ENCODE peak calls at places on chromosomes 7 and 10, in ten cellular contexts. K is SK-N-SH, Y is neural crest cell, L is PC-9, A is omental fat pad, G is cardiac fibroblast, I is endothelial cell, O is MCF 10A, V is suprapubic skin, W is brain microvascular endothelial cell. T is an unnamed sample.

GRCh38 chr10:48763403-48763802 is 78.7 kb downstream of the WDFY4 start:
- DNase-seq in K (no peak), Y (no peak), L (no peak), A (no peak), G (no peak), I (no peak), O (no peak), V (no peak), W (no peak), T (no peak)

GRCh38 chr10:124152781-124153600 is 59.6 kb upstream of the CHST15 start:
- DNase-seq in K (peak), Y (peak), L (peak), A (no peak), G (peak), I (peak), O (peak), V (no peak), W (peak), T (peak)

GRCh38 chr7:19011212-19011611 is 106.2 kb downstream of the TWIST1 start:
- DNase-seq in K (no peak), Y (no peak), L (no peak), A (no peak), G (peak), I (no peak), O (no peak), V (no peak), W (peak), T (no peak)

GRCh38 chr10:88707429-88708110 is 1.5 kb downstream of the LIPK start:
- DNase-seq in K (no peak), Y (no peak), L (peak), A (no peak), G (peak), I (no peak), O (peak), V (no peak), W (peak), T (peak)

GRCh38 chr7:1142051-1142635 is 17.9 kb downstream of the ZFAND2A start:
- DNase-seq in K (peak), Y (no peak), L (no peak), A (no peak), G (no peak), I (no peak), O (no peak), V (no peak), W (no peak), T (no peak)

GRCh38 chr7:91046322-91047088 is 217.7 kb upstream of the FZD1 start:
- DNase-seq in K (no peak), Y (no peak), L (no peak), A (no peak), G (peak), I (no peak), O (no peak), V (no peak), W (no peak), T (no peak)

GRCh38 chr10:7484456-7485266 is 73.8 kb upstream of the SFMBT2 start:
- DNase-seq in K (peak), Y (no peak), L (no peak), A (no peak), G (no peak), I (no peak), O (no peak), V (no peak), W (no peak), T (no peak)

GRCh38 chr7:87220734-87221215 is 1.2 kb upstream of the TMEM243 start:
- DNase-seq in K (peak), Y (no peak), L (no peak), A (no peak), G (peak), I (no peak), O (no peak), V (no peak), W (no peak), T (peak)

GRCh38 chr10:6040205-6040604 is 22.0 kb downstream of the IL2RA start:
- DNase-seq in K (no peak), Y (no peak), L (no peak), A (no peak), G (no peak), I (no peak), O (no peak), V (no peak), W (no peak), T (no peak)

GRCh38 chr10:95278061-95278988 is 12.5 kb downstream of the PDLIM1 start:
- DNase-seq in K (no peak), Y (no peak), L (no peak), A (no peak), G (peak), I (no peak), O (peak), V (no peak), W (peak), T (no peak)

GRCh38 chr7:29146082-29146706 is at the start of gene CPVL:
- DNase-seq in K (peak), Y (peak), L (no peak), A (no peak), G (no peak), I (peak), O (peak), V (no peak), W (no peak), T (peak)

GRCh38 chr7:30201161-30201666 is 66.4 kb downstream of the MTURN start:
- DNase-seq in K (no peak), Y (no peak), L (no peak), A (no peak), G (no peak), I (no peak), O (no peak), V (no peak), W (no peak), T (no peak)

GRCh38 chr10:21497177-21497807 is 28.2 kb downstream of the SKIDA1 start:
- DNase-seq in K (peak), Y (peak), L (peak), A (peak), G (peak), I (peak), O (peak), V (peak), W (peak), T (peak)

GRCh38 chr7:27169658-27170493 is 4.2 kb downstream of the HOXA10 start:
- DNase-seq in K (no peak), Y (no peak), L (peak), A (no peak), G (no peak), I (no peak), O (peak), V (no peak), W (no peak), T (no peak)

GRCh38 chr7:114874170-114874569 is 47.7 kb upstream of the MDFIC start:
- DNase-seq in K (no peak), Y (no peak), L (no peak), A (no peak), G (no peak), I (no peak), O (no peak), V (no peak), W (no peak), T (no peak)

GRCh38 chr10:1400129-1400865 is 337.0 kb downstream of the ADARB2 start:
- DNase-seq in K (no peak), Y (no peak), L (no peak), A (no peak), G (no peak), I (no peak), O (peak), V (no peak), W (no peak), T (no peak)

GRCh38 chr10:44574596-44575480 is 189.9 kb upstream of the CXCL12 start:
- DNase-seq in K (no peak), Y (no peak), L (no peak), A (no peak), G (no peak), I (no peak), O (no peak), V (no peak), W (no peak), T (no peak)

GRCh38 chr10:29102636-29103035 is 186.2 kb upstream of the LYZL1 start:
- DNase-seq in K (no peak), Y (no peak), L (peak), A (no peak), G (no peak), I (no peak), O (peak), V (no peak), W (no peak), T (no peak)

GRCh38 chr10:89091501-89091900 is 100.9 kb downstream of the FAS start:
- DNase-seq in K (no peak), Y (no peak), L (no peak), A (no peak), G (peak), I (no peak), O (no peak), V (no peak), W (no peak), T (peak)

GRCh38 chr7:151607464-151607867 is 87.8 kb upstream of the RHEB start:
- DNase-seq in K (no peak), Y (no peak), L (peak), A (no peak), G (peak), I (no peak), O (peak), V (no peak), W (peak), T (peak)

GRCh38 chr10:102729090-102730026 is 14.4 kb upstream of the WBP1L start:
- DNase-seq in K (peak), Y (peak), L (peak), A (peak), G (peak), I (peak), O (peak), V (peak), W (peak), T (peak)

GRCh38 chr7:126700807-126701604 is 551.7 kb downstream of the GRM8 start:
- DNase-seq in K (peak), Y (peak), L (peak), A (no peak), G (peak), I (peak), O (peak), V (no peak), W (peak), T (peak)

GRCh38 chr7:4998830-4999768 is 40.1 kb upstream of the MMD2 start:
- DNase-seq in K (no peak), Y (no peak), L (no peak), A (no peak), G (no peak), I (no peak), O (no peak), V (no peak), W (no peak), T (no peak)

GRCh38 chr10:76082232-76082631 is 650.8 kb downstream of the LRMDA start:
- DNase-seq in K (no peak), Y (no peak), L (no peak), A (no peak), G (peak), I (no peak), O (peak), V (no peak), W (no peak), T (no peak)

GRCh38 chr10:77332256-77332655 is 305.4 kb downstream of the KCNMA1 start:
- DNase-seq in K (no peak), Y (no peak), L (no peak), A (no peak), G (no peak), I (no peak), O (no peak), V (no peak), W (no peak), T (no peak)

GRCh38 chr7:69599879-69600764 is 1.8 kb downstream of the AUTS2 start:
- DNase-seq in K (peak), Y (no peak), L (no peak), A (no peak), G (no peak), I (no peak), O (no peak), V (no peak), W (no peak), T (no peak)

GRCh38 chr10:3511483-3511882 is 273.5 kb downstream of the KLF6 start:
- DNase-seq in K (no peak), Y (no peak), L (no peak), A (no peak), G (no peak), I (no peak), O (no peak), V (no peak), W (no peak), T (no peak)

GRCh38 chr10:3514691-3515090 is 270.3 kb downstream of the KLF6 start:
- DNase-seq in K (no peak), Y (no peak), L (no peak), A (no peak), G (no peak), I (no peak), O (no peak), V (no peak), W (no peak), T (no peak)

GRCh38 chr10:3509355-3509754 is 275.7 kb downstream of the KLF6 start:
- DNase-seq in K (no peak), Y (no peak), L (no peak), A (no peak), G (no peak), I (no peak), O (no peak), V (no peak), W (no peak), T (no peak)

GRCh38 chr10:3510741-3511140 is 274.3 kb downstream of the KLF6 start:
- DNase-seq in K (no peak), Y (no peak), L (no peak), A (no peak), G (no peak), I (no peak), O (no peak), V (no peak), W (no peak), T (no peak)

DNA sequence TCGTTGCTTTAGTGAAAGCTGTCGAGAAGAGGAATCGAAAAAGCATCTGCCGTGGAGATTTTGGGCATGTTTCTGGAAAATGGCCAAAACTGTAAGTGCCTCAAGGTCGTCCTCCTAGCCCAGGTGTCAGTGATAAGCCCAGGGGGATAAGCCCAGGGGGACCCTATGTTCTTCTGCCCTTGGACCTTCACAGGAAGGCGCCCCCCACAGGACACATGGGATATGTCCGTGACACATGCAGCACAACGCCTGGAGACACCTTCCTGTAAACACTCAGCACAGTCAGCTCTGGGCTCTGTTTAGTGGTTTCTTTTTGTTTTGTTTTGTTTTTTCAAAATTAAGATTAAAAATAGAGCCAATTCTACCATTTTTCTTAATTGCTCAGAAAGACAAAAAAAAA is 272.7 kb downstream of the KLF6 start:
- DNase-seq in K (no peak), Y (no peak), L (no peak), A (no peak), G (no peak), I (no peak), O (no peak), V (no peak), W (no peak), T (no peak)
- TF ChIP-seq CTCF in K (peak), Y (no peak), L (no peak), A (no peak), G (peak), I (no peak), O (no peak), V (no peak), W (peak), T (peak)

GRCh38 chr7:100044719-100045118 is 4.9 kb upstream of the ZSCAN21 start:
- DNase-seq in K (peak), Y (no peak), L (no peak), A (no peak), G (no peak), I (no peak), O (peak), V (no peak), W (no peak), T (no peak)
- TF ChIP-seq CTCF in K (peak), Y (no peak), L (no peak), A (no peak), G (no peak), I (no peak), O (no peak), V (no peak), W (peak), T (no peak)

GRCh38 chr7:73865738-73866445 is 4.9 kb downstream of the TMEM270 start:
- DNase-seq in K (peak), Y (no peak), L (peak), A (no peak), G (peak), I (peak), O (peak), V (no peak), W (peak), T (peak)
- TF ChIP-seq CTCF in K (peak), Y (peak), L (peak), A (no peak), G (peak), I (peak), O (peak), V (peak), W (peak), T (peak)

GRCh38 chr10:71431945-71432905 is 35.5 kb downstream of the CDH23 start:
- DNase-seq in K (peak), Y (no peak), L (no peak), A (no peak), G (no peak), I (no peak), O (no peak), V (peak), W (no peak), T (no peak)
- TF ChIP-seq CTCF in K (no peak), Y (peak), L (peak), A (no peak), G (peak), I (no peak), O (peak), V (no peak), W (peak), T (no peak)

GRCh38 chr10:65360497-65360896 is 1565.3 kb upstream of the LRRTM3 start:
- DNase-seq in K (no peak), Y (no peak), L (no peak), A (no peak), G (no peak), I (no peak), O (no peak), V (no peak), W (no peak), T (no peak)

GRCh38 chr10:65355141-65355680 is 1570.6 kb upstream of the LRRTM3 start:
- DNase-seq in K (no peak), Y (no peak), L (no peak), A (no peak), G (no peak), I (no peak), O (no peak), V (no peak), W (no peak), T (no peak)

DNA sequence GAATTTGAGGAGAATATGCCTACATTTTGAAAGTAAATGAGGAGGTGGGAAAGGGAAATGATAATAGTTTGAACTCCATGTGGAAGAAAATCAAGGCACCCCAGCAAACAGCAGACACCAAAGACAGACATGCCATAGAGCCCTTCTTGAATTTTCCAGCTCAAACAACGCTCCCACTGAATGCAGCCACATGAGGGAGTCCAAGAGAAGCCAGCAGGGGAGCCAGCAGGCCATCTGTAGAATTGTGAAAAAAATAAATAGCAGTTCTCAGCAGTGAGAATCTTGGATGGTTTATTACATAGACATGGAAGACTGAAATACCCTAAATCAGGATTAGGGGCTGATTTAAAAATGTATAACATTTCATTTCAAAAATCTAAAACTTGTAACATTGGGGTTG is 1567.3 kb upstream of the LRRTM3 start:
- DNase-seq in K (peak), Y (no peak), L (peak), A (no peak), G (peak), I (peak), O (peak), V (no peak), W (peak), T (no peak)
- TF ChIP-seq CTCF in K (peak), Y (peak), L (peak), A (no peak), G (peak), I (no peak), O (peak), V (no peak), W (peak), T (peak)

GRCh38 chr7:118648002-118648401 is 423.5 kb downstream of the ANKRD7 start:
- DNase-seq in K (no peak), Y (no peak), L (no peak), A (no peak), G (no peak), I (no peak), O (no peak), V (no peak), W (no peak), T (no peak)
- TF ChIP-seq CTCF in K (no peak), Y (no peak), L (no peak), A (no peak), G (no peak), I (no peak), O (no peak), V (no peak), W (no peak), T (no peak)

GRCh38 chr7:142590077-142590476 is 159.2 kb upstream of the PRSS1 start:
- DNase-seq in K (no peak), Y (no peak), L (no peak), A (no peak), G (no peak), I (no peak), O (no peak), V (no peak), W (no peak), T (no peak)

GRCh38 chr7:142585425-142585824 is 163.8 kb upstream of the PRSS1 start:
- DNase-seq in K (no peak), Y (no peak), L (no peak), A (no peak), G (no peak), I (no peak), O (no peak), V (no peak), W (peak), T (peak)

GRCh38 chr7:142586611-142587010 is 162.7 kb upstream of the PRSS1 start:
- DNase-seq in K (no peak), Y (no peak), L (no peak), A (no peak), G (no peak), I (no peak), O (no peak), V (no peak), W (no peak), T (no peak)

GRCh38 chr7:142584765-142585164 is 164.5 kb upstream of the PRSS1 start:
- DNase-seq in K (no peak), Y (no peak), L (no peak), A (no peak), G (peak), I (no peak), O (no peak), V (no peak), W (no peak), T (no peak)

DNA sequence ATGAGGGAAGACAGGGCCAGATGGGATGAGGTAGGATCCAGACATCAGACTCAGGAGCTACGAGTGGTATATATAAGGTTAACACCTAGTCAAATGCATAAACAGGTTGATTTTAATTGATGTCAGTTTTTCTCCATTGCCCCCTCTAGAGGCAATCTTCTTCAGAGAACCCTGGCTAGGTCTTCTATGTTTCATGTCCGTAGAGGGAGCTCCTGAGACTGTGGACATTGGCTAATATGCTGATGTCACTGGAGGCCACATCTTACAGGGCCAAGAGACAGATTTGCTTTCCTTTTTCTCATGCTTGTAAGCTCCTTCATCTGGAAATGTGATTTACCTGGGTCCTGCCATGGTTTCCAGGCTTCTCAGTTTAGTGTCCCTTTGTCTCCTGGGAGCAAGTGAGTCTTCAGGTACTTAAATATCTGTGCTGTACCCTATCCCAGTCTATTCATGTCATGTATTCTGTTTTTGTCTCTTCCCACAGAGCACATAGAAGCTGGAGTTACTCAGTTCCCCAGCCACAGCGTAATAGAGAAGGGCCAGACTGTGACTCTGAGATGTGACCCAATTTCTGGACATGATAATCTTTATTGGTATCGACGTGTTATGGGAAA is 161.6 kb upstream of the PRSS1 start:
- DNase-seq in K (peak), Y (no peak), L (peak), A (no peak), G (peak), I (peak), O (peak), V (no peak), W (peak), T (peak)
- TF ChIP-seq CTCF in K (peak), Y (peak), L (peak), A (no peak), G (peak), I (no peak), O (peak), V (no peak), W (peak), T (peak)

GRCh38 chr10:26334932-26335573 is 103.1 kb upstream of the APBB1IP start:
- DNase-seq in K (peak), Y (peak), L (peak), A (no peak), G (peak), I (peak), O (peak), V (no peak), W (peak), T (peak)
- TF ChIP-seq CTCF in K (peak), Y (peak), L (peak), A (no peak), G (peak), I (peak), O (peak), V (peak), W (peak), T (peak)

T was measured in foreskin fibroblast.